ENCODE peak calls at places on chromosomes 7 and 10, in nine cellular contexts. One of them, this sample, is unnamed.
A peak's percentile ranks its signal among the peaks of the same experiment; 100 is the strongest.

GRCh38 chr10:35079763-35080162 is 10.4 kb downstream of the CUL2 start:
- DNase-seq in colonic mucosa: no peak
- DNase-seq in PC-9: no peak
- DNase-seq in gastrocnemius medialis: no peak
- DNase-seq in ovary: no peak
- DNase-seq in WERI-Rb-1: no peak
- DNase-seq in left ventricle myocardium inferior: no peak
- DNase-seq in neural progenitor cell: no peak
- DNase-seq in tibial nerve: no peak
- DNase-seq in this sample: no peak

GRCh38 chr10:101052285-101052684 is 9.5 kb upstream of the KAZALD1 start:
- DNase-seq in neural progenitor cell: no peak
- DNase-seq in WERI-Rb-1: no peak
- DNase-seq in colonic mucosa: no peak
- DNase-seq in gastrocnemius medialis: peak; percentile 68
- DNase-seq in PC-9: peak; percentile 58
- DNase-seq in left ventricle myocardium inferior: no peak
- DNase-seq in tibial nerve: no peak
- DNase-seq in ovary: no peak
- DNase-seq in this sample: peak; percentile 67

GRCh38 chr10:47027812-47028260 is 116.6 kb downstream of the PTPN20 start:
- DNase-seq in neural progenitor cell: no peak
- DNase-seq in tibial nerve: no peak
- DNase-seq in ovary: no peak
- DNase-seq in gastrocnemius medialis: no peak
- DNase-seq in PC-9: no peak
- DNase-seq in colonic mucosa: no peak
- DNase-seq in WERI-Rb-1: peak; percentile 1
- DNase-seq in left ventricle myocardium inferior: no peak
- DNase-seq in this sample: peak; percentile 50

GRCh38 chr7:70571403-70571911 is 560.5 kb upstream of the GALNT17 start:
- DNase-seq in tibial nerve: no peak
- DNase-seq in neural progenitor cell: no peak
- DNase-seq in colonic mucosa: peak; percentile 72
- DNase-seq in PC-9: no peak
- DNase-seq in gastrocnemius medialis: no peak
- DNase-seq in WERI-Rb-1: no peak
- DNase-seq in left ventricle myocardium inferior: no peak
- DNase-seq in ovary: no peak
- DNase-seq in this sample: no peak

GRCh38 chr7:106287786-106288185 is 3.0 kb upstream of the NAMPT start:
- DNase-seq in WERI-Rb-1: no peak
- DNase-seq in PC-9: no peak
- DNase-seq in neural progenitor cell: no peak
- DNase-seq in colonic mucosa: peak; percentile 38
- DNase-seq in gastrocnemius medialis: no peak
- DNase-seq in left ventricle myocardium inferior: no peak
- DNase-seq in ovary: no peak
- DNase-seq in tibial nerve: no peak
- DNase-seq in this sample: no peak

GRCh38 chr7:138625849-138626230 is 75.3 kb downstream of the SVOPL start:
- DNase-seq in left ventricle myocardium inferior: no peak
- DNase-seq in ovary: no peak
- DNase-seq in gastrocnemius medialis: no peak
- DNase-seq in neural progenitor cell: no peak
- DNase-seq in tibial nerve: no peak
- DNase-seq in colonic mucosa: no peak
- DNase-seq in PC-9: peak; percentile 29
- DNase-seq in WERI-Rb-1: no peak
- DNase-seq in this sample: no peak

GRCh38 chr7:23530901-23531793 is 634 bp downstream of the TRA2A start:
- DNase-seq in gastrocnemius medialis: peak; percentile 28
- DNase-seq in colonic mucosa: peak; percentile 65
- DNase-seq in left ventricle myocardium inferior: peak; percentile 42
- DNase-seq in ovary: peak; percentile 72
- DNase-seq in tibial nerve: peak; percentile 35
- DNase-seq in PC-9: peak; percentile 60
- DNase-seq in WERI-Rb-1: peak; percentile 49
- DNase-seq in neural progenitor cell: peak; percentile 72
- DNase-seq in this sample: peak; percentile 62

GRCh38 chr7:105675873-105676484 is 94.7 kb upstream of the EFCAB10 start:
- DNase-seq in WERI-Rb-1: no peak
- DNase-seq in neural progenitor cell: no peak
- DNase-seq in colonic mucosa: no peak
- DNase-seq in gastrocnemius medialis: no peak
- DNase-seq in tibial nerve: no peak
- DNase-seq in PC-9: no peak
- DNase-seq in left ventricle myocardium inferior: peak; percentile 67
- DNase-seq in ovary: no peak
- DNase-seq in this sample: no peak

GRCh38 chr7:111025013-111025412 is 65.9 kb upstream of the LRRN3 start:
- DNase-seq in neural progenitor cell: no peak
- DNase-seq in WERI-Rb-1: no peak
- DNase-seq in colonic mucosa: no peak
- DNase-seq in gastrocnemius medialis: no peak
- DNase-seq in left ventricle myocardium inferior: no peak
- DNase-seq in PC-9: no peak
- DNase-seq in ovary: no peak
- DNase-seq in tibial nerve: no peak
- DNase-seq in this sample: no peak

GRCh38 chr7:82534687-82535086 is 91.1 kb upstream of the CACNA2D1 start:
- DNase-seq in tibial nerve: no peak
- DNase-seq in WERI-Rb-1: no peak
- DNase-seq in colonic mucosa: no peak
- DNase-seq in gastrocnemius medialis: no peak
- DNase-seq in neural progenitor cell: no peak
- DNase-seq in ovary: no peak
- DNase-seq in PC-9: peak; percentile 94
- DNase-seq in left ventricle myocardium inferior: no peak
- DNase-seq in this sample: no peak

GRCh38 chr7:6422926-6423632 is 24.7 kb downstream of the DAGLB start:
- DNase-seq in gastrocnemius medialis: no peak
- DNase-seq in left ventricle myocardium inferior: peak; percentile 34
- DNase-seq in ovary: no peak
- DNase-seq in WERI-Rb-1: no peak
- DNase-seq in neural progenitor cell: no peak
- DNase-seq in tibial nerve: no peak
- DNase-seq in PC-9: no peak
- DNase-seq in colonic mucosa: no peak
- DNase-seq in this sample: no peak

GRCh38 chr7:1368682-1369571 is 90.3 kb downstream of the MICALL2 start:
- DNase-seq in WERI-Rb-1: peak; percentile 97
- DNase-seq in tibial nerve: no peak
- DNase-seq in PC-9: no peak
- DNase-seq in left ventricle myocardium inferior: no peak
- DNase-seq in neural progenitor cell: peak; percentile 96
- DNase-seq in colonic mucosa: no peak
- DNase-seq in gastrocnemius medialis: no peak
- DNase-seq in ovary: no peak
- DNase-seq in this sample: no peak

GRCh38 chr7:52119537-52119936 is 802.9 kb upstream of the COBL start:
- DNase-seq in left ventricle myocardium inferior: no peak
- DNase-seq in PC-9: no peak
- DNase-seq in colonic mucosa: no peak
- DNase-seq in ovary: no peak
- DNase-seq in tibial nerve: no peak
- DNase-seq in neural progenitor cell: peak; percentile 86
- DNase-seq in gastrocnemius medialis: no peak
- DNase-seq in WERI-Rb-1: no peak
- DNase-seq in this sample: no peak

GRCh38 chr7:42426163-42426562 is 189.2 kb upstream of the GLI3 start:
- DNase-seq in gastrocnemius medialis: no peak
- DNase-seq in tibial nerve: no peak
- DNase-seq in ovary: no peak
- DNase-seq in colonic mucosa: no peak
- DNase-seq in neural progenitor cell: no peak
- DNase-seq in PC-9: no peak
- DNase-seq in left ventricle myocardium inferior: no peak
- DNase-seq in WERI-Rb-1: no peak
- DNase-seq in this sample: no peak

GRCh38 chr7:1210321-1210978 is 22.2 kb upstream of the UNCX start:
- DNase-seq in PC-9: no peak
- DNase-seq in WERI-Rb-1: no peak
- DNase-seq in neural progenitor cell: no peak
- DNase-seq in gastrocnemius medialis: no peak
- DNase-seq in colonic mucosa: no peak
- DNase-seq in left ventricle myocardium inferior: peak; percentile 50
- DNase-seq in ovary: no peak
- DNase-seq in tibial nerve: no peak
- DNase-seq in this sample: no peak

GRCh38 chr10:31650010-31650409 is 278.6 kb downstream of the ARHGAP12 start:
- DNase-seq in neural progenitor cell: no peak
- DNase-seq in PC-9: no peak
- DNase-seq in WERI-Rb-1: no peak
- DNase-seq in tibial nerve: peak; percentile 84
- DNase-seq in left ventricle myocardium inferior: peak; percentile 82
- DNase-seq in colonic mucosa: peak; percentile 59
- DNase-seq in ovary: peak; percentile 67
- DNase-seq in gastrocnemius medialis: peak; percentile 81
- DNase-seq in this sample: peak; percentile 91

GRCh38 chr10:67087140-67087436 is 161.3 kb downstream of the LRRTM3 start:
- DNase-seq in gastrocnemius medialis: no peak
- DNase-seq in tibial nerve: no peak
- DNase-seq in ovary: no peak
- DNase-seq in WERI-Rb-1: no peak
- DNase-seq in left ventricle myocardium inferior: no peak
- DNase-seq in colonic mucosa: no peak
- DNase-seq in PC-9: no peak
- DNase-seq in neural progenitor cell: no peak
- DNase-seq in this sample: no peak
- H3K27ac ChIP-seq in gastrocnemius medialis: no peak overlapping the region
- H3K27ac ChIP-seq in tibial nerve: no peak overlapping the region
- H3K27ac ChIP-seq in ovary: no peak overlapping the region
- H3K27ac ChIP-seq in WERI-Rb-1: no peak overlapping the region
- H3K27ac ChIP-seq in left ventricle myocardium inferior: peak overlapping the region; percentile 66
- H3K27ac ChIP-seq in colonic mucosa: no peak overlapping the region
- H3K27ac ChIP-seq in PC-9: no peak overlapping the region
- H3K27ac ChIP-seq in neural progenitor cell: no peak overlapping the region
- H3K27ac ChIP-seq in this sample: no peak overlapping the region

DNA sequence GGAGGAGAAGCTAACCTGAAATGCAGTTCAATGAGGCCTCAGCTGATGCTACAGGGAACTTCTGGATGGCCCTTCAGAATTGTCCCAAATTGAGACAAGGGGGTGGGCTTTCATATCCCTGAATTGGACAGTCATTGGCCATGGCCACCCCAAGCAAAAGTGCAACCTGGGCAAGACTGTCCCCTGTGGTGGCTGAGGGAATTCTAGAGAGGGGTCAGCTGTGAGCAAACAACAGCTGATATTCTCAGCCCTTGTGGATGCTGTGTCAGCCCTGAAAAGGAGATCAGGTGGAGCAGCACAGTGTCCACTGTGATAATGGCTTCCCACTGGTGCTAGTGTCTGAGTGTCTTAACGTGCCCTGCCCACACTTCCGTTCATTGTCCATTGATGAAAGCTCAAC is 76.6 kb downstream of the SLC16A9 start:
- DNase-seq in neural progenitor cell: no peak
- DNase-seq in left ventricle myocardium inferior: no peak
- DNase-seq in ovary: no peak
- DNase-seq in colonic mucosa: no peak
- DNase-seq in tibial nerve: no peak
- DNase-seq in PC-9: no peak
- DNase-seq in WERI-Rb-1: no peak
- DNase-seq in gastrocnemius medialis: no peak
- DNase-seq in this sample: no peak
- TF ChIP-seq CTCF in neural progenitor cell: peak; percentile 21
- TF ChIP-seq CTCF in left ventricle myocardium inferior: no peak
- TF ChIP-seq CTCF in ovary: no peak
- TF ChIP-seq CTCF in colonic mucosa: no peak
- TF ChIP-seq CTCF in tibial nerve: no peak
- TF ChIP-seq CTCF in PC-9: no peak
- TF ChIP-seq CTCF in WERI-Rb-1: peak; percentile 35
- TF ChIP-seq CTCF in gastrocnemius medialis: no peak
- TF ChIP-seq CTCF in this sample: no peak

DNA sequence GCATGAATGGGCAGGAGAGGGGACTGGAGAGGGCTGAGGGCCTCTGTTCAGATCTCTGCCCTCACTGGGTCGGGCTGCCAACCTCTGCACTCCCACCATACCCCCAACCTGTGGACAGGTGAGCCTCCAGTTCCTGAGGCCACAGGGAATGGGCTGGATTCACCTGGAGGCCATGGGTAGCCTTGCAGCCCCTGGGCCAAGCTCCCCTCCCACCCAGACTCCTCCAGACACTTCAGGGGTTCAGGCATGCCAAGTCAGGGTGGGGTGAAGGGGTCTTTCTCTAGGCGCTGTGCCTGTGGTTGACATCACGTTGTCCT is 80.5 kb downstream of the ZMIZ1 start:
- DNase-seq in gastrocnemius medialis: no peak
- DNase-seq in tibial nerve: no peak
- DNase-seq in neural progenitor cell: no peak
- DNase-seq in WERI-Rb-1: no peak
- DNase-seq in colonic mucosa: no peak
- DNase-seq in PC-9: no peak
- DNase-seq in left ventricle myocardium inferior: no peak
- DNase-seq in ovary: no peak
- DNase-seq in this sample: no peak
- H3K27ac ChIP-seq in gastrocnemius medialis: peak overlapping the region; percentile 88
- H3K27ac ChIP-seq in tibial nerve: peak overlapping the region; percentile 77
- H3K27ac ChIP-seq in neural progenitor cell: no peak overlapping the region
- H3K27ac ChIP-seq in WERI-Rb-1: peak overlapping the region; percentile 60
- H3K27ac ChIP-seq in colonic mucosa: peak overlapping the region; percentile 69
- H3K27ac ChIP-seq in PC-9: peak overlapping the region; percentile 90
- H3K27ac ChIP-seq in left ventricle myocardium inferior: peak overlapping the region; percentile 99
- H3K27ac ChIP-seq in ovary: peak overlapping the region; percentile 63
- H3K27ac ChIP-seq in this sample: peak overlapping the region; percentile 93

GRCh38 chr10:131452926-131453771 is 141.6 kb upstream of the TCERG1L start:
- DNase-seq in left ventricle myocardium inferior: peak; percentile 29
- DNase-seq in neural progenitor cell: peak; percentile 79
- DNase-seq in gastrocnemius medialis: no peak
- DNase-seq in ovary: peak; percentile 86
- DNase-seq in colonic mucosa: no peak
- DNase-seq in PC-9: no peak
- DNase-seq in WERI-Rb-1: peak; percentile 40
- DNase-seq in tibial nerve: no peak
- DNase-seq in this sample: no peak

GRCh38 chr10:131448883-131449282 is 137.4 kb upstream of the TCERG1L start:
- DNase-seq in ovary: no peak
- DNase-seq in tibial nerve: no peak
- DNase-seq in gastrocnemius medialis: no peak
- DNase-seq in left ventricle myocardium inferior: no peak
- DNase-seq in PC-9: no peak
- DNase-seq in neural progenitor cell: no peak
- DNase-seq in WERI-Rb-1: no peak
- DNase-seq in colonic mucosa: no peak
- DNase-seq in this sample: no peak

GRCh38 chr10:131450220-131450765 is 138.8 kb upstream of the TCERG1L start:
- DNase-seq in tibial nerve: no peak
- DNase-seq in colonic mucosa: no peak
- DNase-seq in ovary: no peak
- DNase-seq in neural progenitor cell: no peak
- DNase-seq in gastrocnemius medialis: no peak
- DNase-seq in left ventricle myocardium inferior: no peak
- DNase-seq in PC-9: no peak
- DNase-seq in WERI-Rb-1: no peak
- DNase-seq in this sample: no peak

GRCh38 chr10:131453772-131454634 is 142.5 kb upstream of the TCERG1L start:
- DNase-seq in PC-9: no peak
- DNase-seq in colonic mucosa: peak; percentile 68
- DNase-seq in tibial nerve: peak; percentile 86
- DNase-seq in ovary: peak; percentile 91
- DNase-seq in WERI-Rb-1: peak; percentile 87
- DNase-seq in left ventricle myocardium inferior: peak; percentile 66
- DNase-seq in neural progenitor cell: peak; percentile 89
- DNase-seq in gastrocnemius medialis: no peak
- DNase-seq in this sample: peak; percentile 76

GRCh38 chr10:131451407-131452015 is 140.0 kb upstream of the TCERG1L start:
- DNase-seq in colonic mucosa: no peak
- DNase-seq in tibial nerve: no peak
- DNase-seq in WERI-Rb-1: no peak
- DNase-seq in left ventricle myocardium inferior: no peak
- DNase-seq in neural progenitor cell: no peak
- DNase-seq in PC-9: no peak
- DNase-seq in gastrocnemius medialis: no peak
- DNase-seq in ovary: no peak
- DNase-seq in this sample: no peak
- TF ChIP-seq CTCF in colonic mucosa: no peak
- TF ChIP-seq CTCF in tibial nerve: no peak
- TF ChIP-seq CTCF in WERI-Rb-1: no peak
- TF ChIP-seq CTCF in left ventricle myocardium inferior: no peak
- TF ChIP-seq CTCF in neural progenitor cell: no peak
- TF ChIP-seq CTCF in PC-9: no peak
- TF ChIP-seq CTCF in gastrocnemius medialis: no peak
- TF ChIP-seq CTCF in ovary: no peak
- TF ChIP-seq CTCF in this sample: no peak

This sample was measured in right atrium auricular region.